ENCODE peak calls at places on chromosomes 7 and 10, in seven cellular contexts. Y is CD4-positive, alpha-beta memory T cell; H is upper lobe of right lung; M is kidney; L is uterus; R is ovary; P is adrenal gland. W is an unnamed sample.

GRCh38 chr7:153835712-153836265 is 216.4 kb upstream of the DPP6 start:
- DNase-seq in H (no peak), R (no peak), M (no peak), P (peak; percentile 23), L (peak; percentile 45), Y (no peak), W (no peak)

GRCh38 chr10:5317547-5318107 is 47.1 kb upstream of the UCN3 start:
- DNase-seq in L (no peak), H (no peak), Y (peak; percentile 48), M (no peak), R (no peak), P (no peak), W (no peak)

GRCh38 chr10:26417136-26417535 is 21.0 kb upstream of the APBB1IP start:
- DNase-seq in Y (no peak), P (no peak), M (no peak), H (no peak), L (no peak), R (no peak), W (no peak)

GRCh38 chr10:62457598-62457997 is 83.4 kb downstream of the ZNF365 start:
- DNase-seq in H (no peak), M (no peak), Y (no peak), P (no peak), R (no peak), L (no peak), W (no peak)

GRCh38 chr7:107948645-107949442 is 54.1 kb downstream of the LAMB1 start:
- DNase-seq in Y (no peak), M (no peak), P (peak; percentile 75), R (no peak), H (no peak), L (no peak), W (peak; percentile 77)

GRCh38 chr10:46079831-46080585 is 33.9 kb upstream of the MSMB start:
- DNase-seq in Y (no peak), P (no peak), M (no peak), H (no peak), L (no peak), R (no peak), W (no peak)

GRCh38 chr7:25179325-25179724 is 49.0 kb downstream of the NPVF start:
- DNase-seq in M (no peak), P (peak; percentile 23), H (no peak), R (no peak), Y (no peak), L (no peak), W (no peak)

GRCh38 chr7:156160811-156161210 is 348.5 kb upstream of the SHH start:
- DNase-seq in P (no peak), H (peak; percentile 72), L (no peak), M (peak; percentile 76), Y (no peak), R (no peak), W (peak; percentile 28)

GRCh38 chr10:80207768-80208385 is 2.5 kb upstream of the ANXA11 start:
- DNase-seq in R (no peak), H (no peak), P (no peak), L (peak; percentile 48), Y (no peak), M (no peak), W (no peak)

GRCh38 chr10:74736029-74736428 is 90.4 kb upstream of the KAT6B start:
- DNase-seq in P (no peak), L (no peak), M (no peak), Y (no peak), R (no peak), H (no peak), W (no peak)

GRCh38 chr7:55214707-55215106 is 150.4 kb upstream of the LANCL2 start:
- DNase-seq in Y (no peak), P (peak; percentile 64), R (no peak), L (no peak), M (no peak), H (no peak), W (no peak)

GRCh38 chr7:77855371-77856083 is 57.0 kb downstream of the PHTF2 start:
- DNase-seq in L (no peak), M (no peak), H (peak; percentile 73), Y (no peak), P (peak; percentile 42), R (no peak), W (no peak)

GRCh38 chr7:112410087-112410486 is 40.2 kb upstream of the IFRD1 start:
- DNase-seq in H (no peak), R (no peak), P (no peak), L (no peak), Y (no peak), M (no peak), W (no peak)

GRCh38 chr10:43395571-43396060 is 13.4 kb downstream of the HNRNPF start:
- DNase-seq in R (no peak), H (no peak), M (no peak), P (peak; percentile 39), L (no peak), Y (peak; percentile 54), W (no peak)

GRCh38 chr7:38795596-38795995 is 113.4 kb downstream of the VPS41 start:
- DNase-seq in Y (no peak), L (no peak), M (no peak), H (no peak), R (no peak), P (no peak), W (no peak)

GRCh38 chr7:115297651-115298050 is 375.8 kb downstream of the MDFIC start:
- DNase-seq in H (no peak), M (peak; percentile 47), P (no peak), Y (no peak), R (no peak), L (no peak), W (peak; percentile 23)

GRCh38 chr7:2017914-2018785 is 214.6 kb downstream of the MAD1L1 start:
- DNase-seq in Y (no peak), H (peak; percentile 56), L (no peak), P (no peak), M (peak; percentile 57), R (peak; percentile 7), W (no peak)

GRCh38 chr10:131842351-131843088 is 58.3 kb upstream of the PPP2R2D start:
- DNase-seq in Y (no peak), H (peak; percentile 33), L (no peak), P (no peak), M (no peak), R (no peak), W (no peak)

GRCh38 chr10:95049919-95050318 is 19.4 kb downstream of the CYP2C8 start:
- DNase-seq in M (no peak), H (no peak), L (no peak), P (no peak), Y (no peak), R (no peak), W (no peak)

GRCh38 chr10:16644146-16644545 is 122.5 kb upstream of the C1QL3 start:
- DNase-seq in Y (no peak), R (no peak), L (no peak), M (no peak), H (no peak), P (no peak), W (no peak)

GRCh38 chr7:45919947-45920542 is 1.0 kb downstream of the IGFBP3 start:
- DNase-seq in L (no peak), P (no peak), R (no peak), Y (no peak), H (no peak), M (no peak), W (no peak)

GRCh38 chr10:103921750-103922195 is 3.8 kb upstream of the STN1 start:
- DNase-seq in L (no peak), Y (no peak), H (no peak), R (no peak), M (no peak), P (no peak), W (peak; percentile 53)

GRCh38 chr7:158395780-158396214 is 191.8 kb downstream of the PTPRN2 start:
- DNase-seq in Y (no peak), M (no peak), P (no peak), R (no peak), L (no peak), H (peak; percentile 56), W (peak; percentile 12)

DNA sequence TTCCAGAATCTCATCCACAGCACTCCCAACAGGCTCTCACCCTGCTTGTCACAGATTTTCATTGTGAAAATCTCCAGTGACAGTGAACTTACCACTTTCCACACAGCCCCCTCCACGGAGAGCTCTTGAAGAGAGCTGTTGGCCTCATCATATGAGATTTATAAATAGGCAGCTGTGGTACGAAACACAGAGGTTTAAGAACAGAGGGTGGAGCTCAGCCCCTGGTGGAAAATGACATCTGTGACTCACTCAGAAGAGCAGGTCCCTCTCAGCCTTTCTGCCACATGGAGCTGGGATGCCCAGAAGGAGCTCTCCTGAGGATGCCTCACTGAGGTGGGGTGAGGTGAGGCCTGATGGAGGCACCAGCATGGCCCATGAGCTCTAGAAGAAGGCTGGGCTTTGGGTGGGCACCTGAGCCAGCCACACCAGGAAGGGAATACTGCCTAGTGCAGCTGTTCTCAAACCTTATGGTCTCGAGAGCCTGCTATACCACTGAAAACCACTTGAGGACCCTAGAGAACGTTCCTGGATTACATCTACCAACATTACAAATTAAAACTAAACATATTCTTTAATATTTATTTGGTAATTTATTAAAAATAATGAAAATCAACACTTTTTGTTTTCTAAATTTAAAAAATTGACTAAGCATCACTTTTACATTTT is 25.8 kb upstream of the EEPD1 start:
- DNase-seq in M (no peak), H (no peak), L (no peak), Y (no peak), R (no peak), P (no peak), W (no peak)
- H3K27ac ChIP-seq in M (no peak overlapping the region), H (no peak overlapping the region), L (no peak overlapping the region), Y (no peak overlapping the region), R (no peak overlapping the region), P (no peak overlapping the region), W (no peak overlapping the region)

GRCh38 chr7:95609277-95609971 is 13.1 kb upstream of the PDK4 start:
- DNase-seq in P (peak; percentile 64), L (peak; percentile 79), Y (no peak), M (peak; percentile 17), R (peak; percentile 67), H (no peak), W (peak; percentile 59)
- H3K4me3 ChIP-seq in P (no peak overlapping the region), L (peak overlapping the region; percentile 6), Y (no peak overlapping the region), M (peak overlapping the region; percentile 3), R (peak overlapping the region; percentile 23), H (peak overlapping the region; percentile 18), W (no peak overlapping the region)

DNA sequence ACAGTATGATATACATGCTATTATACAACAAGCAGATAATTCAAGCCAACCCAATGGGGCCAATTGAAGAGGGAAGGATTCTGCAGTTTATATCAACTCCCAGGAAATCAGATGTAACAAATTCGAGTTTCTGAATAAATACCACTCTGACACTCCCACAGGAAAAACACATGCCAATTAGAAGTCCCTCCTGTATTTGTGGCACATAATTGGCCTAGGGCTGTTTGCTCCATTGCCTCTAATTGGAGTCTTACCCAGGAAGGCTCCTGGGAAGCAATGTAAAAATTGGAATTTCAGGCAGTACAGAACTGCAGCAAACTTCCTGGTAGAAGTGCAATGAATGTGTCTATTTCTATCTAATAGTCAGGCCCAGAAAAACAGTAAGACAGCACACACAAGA is 4.7 kb downstream of the PPA1 start:
- DNase-seq in H (no peak), P (no peak), L (no peak), R (no peak), Y (no peak), M (no peak), W (no peak)
- H3K36me3 ChIP-seq in H (no peaks in the 10 kb centered on the region), P (no peaks in the 10 kb centered on the region), L (no peaks in the 10 kb centered on the region), R (no peaks in the 10 kb centered on the region), Y (peaks cover 4% of the 10 kb centered on the region), M (no peaks in the 10 kb centered on the region), W (no peaks in the 10 kb centered on the region)

DNA sequence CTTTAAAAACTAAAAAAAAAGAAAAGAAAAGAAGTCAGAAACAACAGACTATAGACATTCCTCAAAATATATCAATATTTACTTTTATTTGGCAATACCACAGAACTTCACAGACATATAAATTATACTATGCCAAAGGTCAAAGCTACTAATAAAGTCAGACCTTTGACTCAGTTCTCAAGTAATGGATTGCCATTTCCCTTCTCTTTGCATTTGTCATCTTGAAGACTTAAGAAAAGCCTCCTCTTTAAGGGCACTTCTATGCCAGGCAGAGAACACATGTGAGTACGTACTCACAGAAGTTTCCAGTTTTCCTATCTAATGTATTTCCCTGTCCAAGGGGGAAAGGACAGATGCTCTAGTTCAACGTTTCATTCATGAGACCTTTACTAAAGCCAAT is 37.6 kb downstream of the TNPO3 start:
- DNase-seq in Y (no peak), P (no peak), L (no peak), H (no peak), M (no peak), R (no peak), W (peak; percentile 53)
- H3K27ac ChIP-seq in Y (no peak overlapping the region), P (no peak overlapping the region), L (no peak overlapping the region), H (no peak overlapping the region), M (no peak overlapping the region), R (no peak overlapping the region), W (no peak overlapping the region)